ENCODE peak calls at places on chromosome 16, in six cellular contexts. R is HCT116; J is PC-3; K is naive thymus-derived CD4-positive, alpha-beta T cell; X is gastrocnemius medialis; Y is ovary. L is an unnamed sample.

GRCh38 chr16:66161942-66162341 is 204.5 kb upstream of the CDH5 start:
- DNase-seq in X (no peak), J (peak), K (no peak), R (peak), Y (no peak), L (no peak)

GRCh38 chr16:9099131-9099625 is 7.7 kb downstream of the HAPSTR1 start:
- DNase-seq in R (no peak), J (peak), X (peak), Y (no peak), K (no peak), L (no peak)

GRCh38 chr16:4298761-4299522 is 16.9 kb upstream of the GLIS2 start:
- DNase-seq in R (peak), X (peak), J (peak), Y (peak), K (no peak), L (no peak)

GRCh38 chr16:67805718-67806427 is 487 bp downstream of the RANBP10 start:
- DNase-seq in X (peak), J (no peak), K (no peak), R (no peak), Y (no peak), L (no peak)

GRCh38 chr16:29806096-29806579 is at the start of gene MAZ:
- DNase-seq in R (peak), X (no peak), Y (no peak), K (no peak), J (no peak), L (peak)

GRCh38 chr16:24430937-24431760 is 108.2 kb upstream of the RBBP6 start:
- DNase-seq in R (no peak), X (no peak), Y (no peak), K (no peak), J (peak), L (no peak)

GRCh38 chr16:68082596-68083238 is 2.5 kb upstream of the NFATC3 start:
- DNase-seq in Y (no peak), R (no peak), X (no peak), J (no peak), K (no peak), L (no peak)

GRCh38 chr16:81035975-81036750 is 521 bp downstream of the ATMIN start:
- DNase-seq in K (no peak), R (no peak), X (no peak), J (peak), Y (peak), L (no peak)

GRCh38 chr16:56861092-56861610 is 3.9 kb upstream of the SLC12A3 start:
- DNase-seq in K (no peak), J (no peak), X (no peak), Y (no peak), R (no peak), L (no peak)

DNA sequence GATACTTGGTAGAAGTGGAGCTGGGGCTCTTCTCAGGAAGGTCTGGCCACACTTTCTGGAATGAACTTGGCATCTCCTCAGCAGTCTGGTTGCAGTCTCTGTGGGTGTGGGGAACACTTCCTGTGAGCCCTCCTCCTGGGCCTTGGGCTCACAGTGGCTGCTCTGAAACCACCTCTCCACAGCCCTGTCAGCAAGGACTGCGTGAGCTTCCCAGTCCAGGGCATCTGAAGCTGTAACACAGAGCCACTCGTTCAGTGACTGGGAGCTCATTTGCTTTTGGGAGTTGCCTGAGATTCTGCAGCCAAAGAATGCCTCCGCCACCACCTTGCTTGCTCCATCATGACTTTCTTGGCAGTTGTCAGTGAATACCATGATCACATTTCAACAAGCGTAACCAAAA is 60.0 kb downstream of the CLEC16A start:
- DNase-seq in R (no peak), X (peak), J (no peak), K (no peak), Y (no peak), L (no peak)
- H3K27ac ChIP-seq in R (no peak), X (peak), J (no peak), K (no peak), Y (no peak), L (peak)

GRCh38 chr16:76114681-76115080 is 162.5 kb upstream of the CNTNAP4 start:
- DNase-seq in X (no peak), R (no peak), K (no peak), J (no peak), Y (no peak), L (no peak)
- H3K27ac ChIP-seq in X (no peak), R (no peak), K (no peak), J (no peak), Y (no peak), L (no peak)

DNA sequence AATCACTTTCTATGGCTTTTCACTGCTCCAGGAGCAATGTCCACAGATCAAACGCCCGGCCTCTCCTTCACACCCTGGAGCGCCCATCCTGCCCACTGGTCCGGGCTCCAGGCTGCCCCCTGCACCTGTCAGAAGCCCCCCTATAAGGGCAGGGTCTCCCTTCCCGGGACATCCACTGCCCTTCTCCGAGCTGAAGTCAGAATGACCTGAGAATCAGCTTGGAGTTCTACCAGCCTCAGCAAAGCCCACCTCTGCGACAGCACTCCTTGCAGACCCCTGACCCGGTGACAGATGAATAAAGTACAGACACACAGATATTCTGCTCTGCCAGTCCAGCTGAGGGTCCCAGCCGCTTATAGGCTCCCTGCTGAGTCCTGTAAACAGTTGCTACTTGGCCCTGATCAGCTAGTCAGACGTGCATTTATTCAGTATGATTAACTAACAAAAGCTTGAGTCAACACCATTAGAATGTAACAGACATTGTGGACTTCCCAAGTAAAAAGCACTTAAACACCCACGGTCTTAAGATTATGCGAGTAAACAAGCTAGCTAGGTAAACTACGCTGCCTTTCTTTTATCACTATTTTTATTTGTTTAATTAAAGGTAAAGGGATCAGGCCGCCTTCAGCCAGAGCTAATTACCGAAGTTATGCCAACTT is 4.8 kb downstream of the SLC7A5 start:
- DNase-seq in J (peak), Y (no peak), X (no peak), R (no peak), K (no peak), L (no peak)
- H3K27ac ChIP-seq in J (peak), Y (no peak), X (no peak), R (peak), K (no peak), L (peak)

GRCh38 chr16:88907768-88908167 is 41.3 kb upstream of the PABPN1L start:
- DNase-seq in X (no peak), R (no peak), Y (no peak), K (no peak), J (peak), L (peak)
- H3K27ac ChIP-seq in X (peak), R (no peak), Y (no peak), K (no peak), J (no peak), L (no peak)

GRCh38 chr16:85673529-85674417 is 15.0 kb downstream of the GINS2 start:
- DNase-seq in Y (peak), R (no peak), K (no peak), J (no peak), X (peak), L (no peak)
- H3K27ac ChIP-seq in Y (no peak), R (no peak), K (no peak), J (no peak), X (no peak), L (no peak)

GRCh38 chr16:55508271-55508921 is 476 bp upstream of the LPCAT2 start:
- DNase-seq in K (no peak), R (no peak), Y (no peak), J (no peak), X (no peak), L (no peak)

GRCh38 chr16:55506083-55506482 is 2.8 kb upstream of the LPCAT2 start:
- DNase-seq in Y (no peak), J (no peak), X (no peak), R (no peak), K (no peak), L (no peak)

GRCh38 chr16:55510185-55510805 is 1.4 kb downstream of the LPCAT2 start:
- DNase-seq in K (no peak), X (no peak), Y (no peak), R (no peak), J (no peak), L (no peak)

GRCh38 chr16:55506708-55507107 is 2.2 kb upstream of the LPCAT2 start:
- DNase-seq in J (no peak), X (no peak), Y (no peak), K (no peak), R (no peak), L (no peak)

GRCh38 chr16:55508941-55509920 is at the start of gene LPCAT2:
- DNase-seq in J (peak), K (no peak), R (peak), Y (peak), X (peak), L (peak)
- H3K27ac ChIP-seq in J (no peak), K (no peak), R (peak), Y (peak), X (peak), L (peak)

GRCh38 chr16:80007216-80007615 is 406.7 kb upstream of the MAF start:
- DNase-seq in J (no peak), R (no peak), X (no peak), Y (no peak), K (no peak), L (no peak)

GRCh38 chr16:80004113-80004512 is 403.6 kb upstream of the MAF start:
- DNase-seq in R (no peak), Y (no peak), X (no peak), K (no peak), J (no peak), L (no peak)

GRCh38 chr16:80009971-80010659 is 409.6 kb upstream of the MAF start:
- DNase-seq in Y (no peak), R (no peak), X (no peak), J (no peak), K (no peak), L (no peak)

GRCh38 chr16:80008857-80009256 is 408.3 kb upstream of the MAF start:
- DNase-seq in R (no peak), K (no peak), J (no peak), X (no peak), Y (no peak), L (no peak)

DNA sequence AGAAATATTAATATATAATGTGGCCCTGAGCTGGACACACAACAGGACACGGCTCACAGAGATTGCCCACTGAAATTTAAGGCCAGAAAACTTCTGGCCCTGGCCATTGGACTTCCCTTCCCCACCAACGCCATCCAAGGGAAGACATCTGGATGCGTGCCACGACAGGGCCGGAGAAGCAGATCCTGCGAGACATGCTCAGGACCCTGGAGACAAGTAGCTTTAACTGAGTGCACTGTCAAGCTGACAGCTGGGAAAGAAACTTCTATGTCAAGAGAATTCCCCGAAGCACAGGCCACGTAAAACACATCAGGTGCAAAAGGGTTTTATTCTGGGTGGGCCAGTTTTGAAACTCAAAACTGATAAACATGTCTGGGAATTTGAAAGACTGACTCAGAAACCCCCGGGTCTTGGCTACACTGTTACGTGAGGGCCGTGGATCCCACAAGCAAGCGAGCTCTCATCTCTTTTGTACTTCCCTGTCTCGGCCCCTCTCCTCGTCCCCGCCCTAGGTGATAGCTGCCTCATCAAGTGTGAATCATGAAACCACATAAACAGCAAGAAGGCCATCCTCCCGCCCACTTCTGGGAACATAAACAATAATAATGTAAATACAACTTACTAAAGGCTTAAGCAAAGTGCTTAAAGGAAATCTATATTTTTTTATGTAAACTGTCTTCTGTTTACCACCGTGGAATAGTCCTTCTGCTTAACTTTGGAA is 405.8 kb upstream of the MAF start:
- DNase-seq in J (no peak), Y (peak), R (no peak), X (no peak), K (no peak), L (peak)
- H3K27ac ChIP-seq in J (no peak), Y (no peak), R (no peak), X (no peak), K (no peak), L (no peak)

GRCh38 chr16:18979936-18980335 is 3.8 kb upstream of the TMC7 start:
- DNase-seq in J (peak), X (no peak), R (no peak), K (no peak), Y (no peak), L (no peak)

GRCh38 chr16:18984425-18985005 is 781 bp downstream of the TMC7 start:
- DNase-seq in K (no peak), Y (no peak), X (no peak), J (peak), R (no peak), L (no peak)

DNA sequence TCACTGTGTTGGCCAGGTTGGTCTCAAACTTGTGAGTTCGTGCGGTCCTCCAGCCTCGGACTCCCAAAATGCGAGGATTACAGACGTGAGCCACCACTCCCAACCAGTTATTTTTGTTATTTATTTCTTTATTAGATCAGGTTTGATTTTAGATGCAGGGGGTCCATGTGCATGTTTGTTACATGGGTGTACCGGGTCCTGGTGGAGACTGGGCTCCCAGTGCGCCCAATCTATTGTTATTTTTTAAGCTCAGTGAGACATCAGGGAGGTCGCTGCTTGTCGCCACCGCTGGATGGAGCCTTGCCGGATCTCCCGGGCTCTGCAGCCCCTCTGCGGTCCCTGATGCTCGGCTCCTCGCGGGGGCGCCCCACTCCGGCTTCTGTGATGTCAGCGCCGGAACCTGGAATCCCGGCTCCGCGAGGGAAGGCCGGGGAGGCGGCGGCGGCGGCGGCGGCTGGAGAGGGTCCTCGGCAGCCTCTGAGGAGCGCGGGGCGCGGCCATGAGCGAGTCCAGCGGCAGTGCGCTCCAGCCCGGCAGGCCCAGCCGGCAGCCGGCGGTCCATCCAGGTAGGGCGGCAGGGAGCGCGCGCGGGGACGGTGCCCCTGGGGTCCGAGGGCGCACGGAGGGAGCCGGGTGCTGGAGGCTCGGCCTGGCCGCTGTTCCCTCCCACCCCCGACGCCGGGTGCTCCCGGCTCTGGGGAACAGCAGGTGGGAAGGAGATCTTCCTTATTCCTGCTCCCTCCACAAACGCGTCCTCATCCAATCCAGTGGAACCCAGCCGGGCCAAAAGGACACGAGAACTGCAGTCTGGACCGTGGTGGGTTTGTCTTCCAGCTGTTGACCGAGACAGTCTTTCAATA is at the start of gene TMC7:
- DNase-seq in X (peak), K (no peak), J (peak), R (peak), Y (peak), L (no peak)
- H3K27ac ChIP-seq in X (peak), K (no peak), J (peak), R (peak), Y (no peak), L (peak)

GRCh38 chr16:85202631-85203461 is 90.6 kb upstream of the CIBAR2 start:
- DNase-seq in K (no peak), X (peak), R (no peak), Y (peak), J (no peak), L (no peak)

GRCh38 chr16:85204242-85205010 is 92.2 kb upstream of the CIBAR2 start:
- DNase-seq in Y (no peak), X (no peak), R (no peak), J (no peak), K (no peak), L (no peak)

GRCh38 chr16:85202051-85202601 is 89.9 kb upstream of the CIBAR2 start:
- DNase-seq in X (no peak), K (no peak), R (no peak), J (no peak), Y (no peak), L (no peak)

GRCh38 chr16:85201566-85201965 is 89.3 kb upstream of the CIBAR2 start:
- DNase-seq in J (no peak), X (no peak), R (no peak), Y (no peak), K (no peak), L (no peak)

DNA sequence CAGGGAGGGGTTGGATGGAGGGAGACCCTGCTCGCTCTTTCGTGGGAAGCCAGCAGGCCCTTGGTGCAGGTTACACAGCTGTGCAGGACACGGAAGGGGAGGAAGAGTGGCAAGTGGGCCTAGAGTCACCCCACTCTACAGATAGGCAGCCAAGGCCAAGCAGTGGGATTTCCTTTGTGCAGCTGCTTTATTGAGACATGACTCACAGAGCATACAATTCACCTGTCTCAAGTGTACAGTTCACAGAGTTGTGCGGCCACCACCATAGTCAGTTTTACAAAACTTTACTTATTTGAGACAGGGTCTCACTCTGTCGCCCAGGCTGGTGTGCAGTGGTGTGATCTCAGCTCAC is 91.2 kb upstream of the CIBAR2 start:
- DNase-seq in Y (peak), R (no peak), X (no peak), J (peak), K (no peak), L (no peak)
- H3K27ac ChIP-seq in Y (no peak), R (no peak), X (peak), J (no peak), K (no peak), L (peak)

GRCh38 chr16:1325261-1325660 is 8.2 kb upstream of the BAIAP3 start:
- DNase-seq in K (no peak), X (no peak), Y (no peak), R (no peak), J (no peak), L (no peak)
- H3K27ac ChIP-seq in K (no peak), X (no peak), Y (no peak), R (no peak), J (no peak), L (no peak)